ENCODE peak calls at places on chromosomes 7 and 10, in ten cellular contexts. One of them, this sample, is unnamed. For H3K4me1, the result is how much of the 10 kb centered on the place peaks cover.

GRCh38 chr10:132545659-132546367 is 8.2 kb downstream of the INPP5A start:
- DNase-seq in fibroblast of lung: no peak
- DNase-seq in effector memory CD4-positive, alpha-beta T cell: no peak
- DNase-seq in psoas muscle: peak
- DNase-seq in ascending aorta: no peak
- DNase-seq in HCT116: no peak
- DNase-seq in upper lobe of right lung: no peak
- DNase-seq in mucosa of descending colon: peak
- DNase-seq in A549: no peak
- DNase-seq in adrenal gland: no peak
- DNase-seq in this sample: no peak

GRCh38 chr7:144768633-144769032 is 67.2 kb downstream of the TPK1 start:
- DNase-seq in effector memory CD4-positive, alpha-beta T cell: no peak
- DNase-seq in fibroblast of lung: no peak
- DNase-seq in psoas muscle: no peak
- DNase-seq in HCT116: no peak
- DNase-seq in A549: no peak
- DNase-seq in ascending aorta: no peak
- DNase-seq in upper lobe of right lung: no peak
- DNase-seq in adrenal gland: no peak
- DNase-seq in mucosa of descending colon: no peak
- DNase-seq in this sample: no peak

GRCh38 chr10:16652154-16652553 is 130.5 kb upstream of the C1QL3 start:
- DNase-seq in adrenal gland: no peak
- DNase-seq in upper lobe of right lung: no peak
- DNase-seq in psoas muscle: no peak
- DNase-seq in ascending aorta: no peak
- DNase-seq in mucosa of descending colon: no peak
- DNase-seq in A549: no peak
- DNase-seq in HCT116: no peak
- DNase-seq in fibroblast of lung: no peak
- DNase-seq in effector memory CD4-positive, alpha-beta T cell: no peak
- DNase-seq in this sample: no peak

GRCh38 chr7:65946895-65947294 is 35.1 kb downstream of the GUSB start:
- DNase-seq in A549: no peak
- DNase-seq in HCT116: no peak
- DNase-seq in effector memory CD4-positive, alpha-beta T cell: no peak
- DNase-seq in fibroblast of lung: peak
- DNase-seq in adrenal gland: peak
- DNase-seq in mucosa of descending colon: no peak
- DNase-seq in upper lobe of right lung: no peak
- DNase-seq in psoas muscle: no peak
- DNase-seq in ascending aorta: no peak
- DNase-seq in this sample: no peak

GRCh38 chr10:77926566-77927342 is at the start of gene DLG5:
- DNase-seq in HCT116: no peak
- DNase-seq in psoas muscle: peak
- DNase-seq in fibroblast of lung: peak
- DNase-seq in A549: no peak
- DNase-seq in effector memory CD4-positive, alpha-beta T cell: no peak
- DNase-seq in adrenal gland: peak
- DNase-seq in upper lobe of right lung: peak
- DNase-seq in ascending aorta: peak
- DNase-seq in mucosa of descending colon: peak
- DNase-seq in this sample: peak

GRCh38 chr7:103068429-103069403 is 5.9 kb downstream of the FBXL13 start:
- DNase-seq in fibroblast of lung: no peak
- DNase-seq in mucosa of descending colon: no peak
- DNase-seq in psoas muscle: no peak
- DNase-seq in HCT116: no peak
- DNase-seq in adrenal gland: no peak
- DNase-seq in upper lobe of right lung: no peak
- DNase-seq in effector memory CD4-positive, alpha-beta T cell: no peak
- DNase-seq in A549: no peak
- DNase-seq in ascending aorta: no peak
- DNase-seq in this sample: no peak

GRCh38 chr7:16398211-16399017 is 22.9 kb downstream of the CRPPA start:
- DNase-seq in A549: no peak
- DNase-seq in upper lobe of right lung: no peak
- DNase-seq in mucosa of descending colon: no peak
- DNase-seq in adrenal gland: peak
- DNase-seq in fibroblast of lung: no peak
- DNase-seq in effector memory CD4-positive, alpha-beta T cell: no peak
- DNase-seq in ascending aorta: no peak
- DNase-seq in psoas muscle: no peak
- DNase-seq in HCT116: no peak
- DNase-seq in this sample: no peak

GRCh38 chr7:108253275-108254044 is 123.3 kb upstream of the LAMB4 start:
- DNase-seq in psoas muscle: no peak
- DNase-seq in HCT116: no peak
- DNase-seq in mucosa of descending colon: no peak
- DNase-seq in ascending aorta: no peak
- DNase-seq in adrenal gland: no peak
- DNase-seq in effector memory CD4-positive, alpha-beta T cell: no peak
- DNase-seq in A549: no peak
- DNase-seq in fibroblast of lung: peak
- DNase-seq in upper lobe of right lung: no peak
- DNase-seq in this sample: no peak

GRCh38 chr10:60480865-60481563 is 91.3 kb upstream of the ANK3 start:
- DNase-seq in HCT116: peak
- DNase-seq in fibroblast of lung: peak
- DNase-seq in effector memory CD4-positive, alpha-beta T cell: no peak
- DNase-seq in A549: peak
- DNase-seq in upper lobe of right lung: no peak
- DNase-seq in ascending aorta: peak
- DNase-seq in adrenal gland: peak
- DNase-seq in psoas muscle: no peak
- DNase-seq in mucosa of descending colon: no peak
- DNase-seq in this sample: no peak

GRCh38 chr10:69090687-69091450 is 3.0 kb downstream of the SRGN start:
- DNase-seq in adrenal gland: no peak
- DNase-seq in HCT116: no peak
- DNase-seq in effector memory CD4-positive, alpha-beta T cell: no peak
- DNase-seq in ascending aorta: no peak
- DNase-seq in fibroblast of lung: peak
- DNase-seq in A549: no peak
- DNase-seq in psoas muscle: no peak
- DNase-seq in mucosa of descending colon: no peak
- DNase-seq in upper lobe of right lung: no peak
- DNase-seq in this sample: no peak

GRCh38 chr7:69443136-69443535 is 155.1 kb upstream of the AUTS2 start:
- DNase-seq in effector memory CD4-positive, alpha-beta T cell: no peak
- DNase-seq in fibroblast of lung: no peak
- DNase-seq in adrenal gland: no peak
- DNase-seq in mucosa of descending colon: no peak
- DNase-seq in psoas muscle: no peak
- DNase-seq in ascending aorta: no peak
- DNase-seq in upper lobe of right lung: no peak
- DNase-seq in A549: no peak
- DNase-seq in HCT116: no peak
- DNase-seq in this sample: no peak

GRCh38 chr7:116185450-116185849 is 24.9 kb upstream of the TES start:
- DNase-seq in A549: no peak
- DNase-seq in HCT116: no peak
- DNase-seq in fibroblast of lung: no peak
- DNase-seq in ascending aorta: no peak
- DNase-seq in mucosa of descending colon: no peak
- DNase-seq in adrenal gland: no peak
- DNase-seq in psoas muscle: no peak
- DNase-seq in upper lobe of right lung: peak
- DNase-seq in effector memory CD4-positive, alpha-beta T cell: no peak
- DNase-seq in this sample: no peak

GRCh38 chr7:29809533-29810155 is 3.3 kb downstream of the WIPF3 start:
- DNase-seq in adrenal gland: no peak
- DNase-seq in psoas muscle: no peak
- DNase-seq in fibroblast of lung: no peak
- DNase-seq in upper lobe of right lung: no peak
- DNase-seq in A549: no peak
- DNase-seq in mucosa of descending colon: no peak
- DNase-seq in ascending aorta: no peak
- DNase-seq in HCT116: no peak
- DNase-seq in effector memory CD4-positive, alpha-beta T cell: no peak
- DNase-seq in this sample: no peak

GRCh38 chr7:101915000-101915399 is 97.6 kb downstream of the CUX1 start:
- DNase-seq in HCT116: no peak
- DNase-seq in effector memory CD4-positive, alpha-beta T cell: no peak
- DNase-seq in ascending aorta: no peak
- DNase-seq in upper lobe of right lung: peak
- DNase-seq in psoas muscle: peak
- DNase-seq in adrenal gland: peak
- DNase-seq in fibroblast of lung: no peak
- DNase-seq in A549: no peak
- DNase-seq in mucosa of descending colon: no peak
- DNase-seq in this sample: no peak

GRCh38 chr7:92133133-92133736 is 1.0 kb downstream of the CYP51A1 start:
- DNase-seq in mucosa of descending colon: no peak
- DNase-seq in HCT116: no peak
- DNase-seq in fibroblast of lung: peak
- DNase-seq in effector memory CD4-positive, alpha-beta T cell: no peak
- DNase-seq in ascending aorta: no peak
- DNase-seq in A549: no peak
- DNase-seq in upper lobe of right lung: no peak
- DNase-seq in adrenal gland: no peak
- DNase-seq in psoas muscle: no peak
- DNase-seq in this sample: no peak

GRCh38 chr7:135100856-135101255 is 47.0 kb upstream of the TMEM140 start:
- DNase-seq in fibroblast of lung: peak
- DNase-seq in mucosa of descending colon: no peak
- DNase-seq in upper lobe of right lung: no peak
- DNase-seq in adrenal gland: no peak
- DNase-seq in HCT116: no peak
- DNase-seq in effector memory CD4-positive, alpha-beta T cell: no peak
- DNase-seq in ascending aorta: no peak
- DNase-seq in A549: no peak
- DNase-seq in psoas muscle: no peak
- DNase-seq in this sample: no peak

GRCh38 chr7:44086627-44087026 is 4.3 kb upstream of the POLM start:
- DNase-seq in mucosa of descending colon: no peak
- DNase-seq in fibroblast of lung: no peak
- DNase-seq in A549: no peak
- DNase-seq in HCT116: no peak
- DNase-seq in psoas muscle: no peak
- DNase-seq in upper lobe of right lung: no peak
- DNase-seq in ascending aorta: no peak
- DNase-seq in adrenal gland: no peak
- DNase-seq in effector memory CD4-positive, alpha-beta T cell: no peak
- DNase-seq in this sample: no peak
- H3K4me1 ChIP-seq in mucosa of descending colon: under half
- H3K4me1 ChIP-seq in fibroblast of lung: under half
- H3K4me1 ChIP-seq in A549: under half
- H3K4me1 ChIP-seq in HCT116: under half
- H3K4me1 ChIP-seq in psoas muscle: under half
- H3K4me1 ChIP-seq in upper lobe of right lung: under half
- H3K4me1 ChIP-seq in ascending aorta: under half
- H3K4me1 ChIP-seq in adrenal gland: under half
- H3K4me1 ChIP-seq in effector memory CD4-positive, alpha-beta T cell: under half
- H3K4me1 ChIP-seq in this sample: under half

GRCh38 chr7:104973909-104974415 is 40.0 kb upstream of the KMT2E start:
- DNase-seq in effector memory CD4-positive, alpha-beta T cell: no peak
- DNase-seq in HCT116: no peak
- DNase-seq in ascending aorta: no peak
- DNase-seq in A549: no peak
- DNase-seq in psoas muscle: no peak
- DNase-seq in upper lobe of right lung: no peak
- DNase-seq in fibroblast of lung: peak
- DNase-seq in adrenal gland: no peak
- DNase-seq in mucosa of descending colon: no peak
- DNase-seq in this sample: no peak

GRCh38 chr7:104978460-104978859 is 35.5 kb upstream of the KMT2E start:
- DNase-seq in effector memory CD4-positive, alpha-beta T cell: no peak
- DNase-seq in psoas muscle: no peak
- DNase-seq in mucosa of descending colon: no peak
- DNase-seq in A549: no peak
- DNase-seq in ascending aorta: no peak
- DNase-seq in upper lobe of right lung: no peak
- DNase-seq in adrenal gland: peak
- DNase-seq in fibroblast of lung: peak
- DNase-seq in HCT116: no peak
- DNase-seq in this sample: no peak

GRCh38 chr7:104979167-104979841 is 34.7 kb upstream of the KMT2E start:
- DNase-seq in upper lobe of right lung: no peak
- DNase-seq in effector memory CD4-positive, alpha-beta T cell: no peak
- DNase-seq in HCT116: no peak
- DNase-seq in A549: no peak
- DNase-seq in fibroblast of lung: peak
- DNase-seq in adrenal gland: peak
- DNase-seq in mucosa of descending colon: no peak
- DNase-seq in ascending aorta: peak
- DNase-seq in psoas muscle: peak
- DNase-seq in this sample: no peak

GRCh38 chr7:104980440-104980839 is 33.6 kb upstream of the KMT2E start:
- DNase-seq in psoas muscle: no peak
- DNase-seq in fibroblast of lung: no peak
- DNase-seq in upper lobe of right lung: no peak
- DNase-seq in mucosa of descending colon: no peak
- DNase-seq in adrenal gland: no peak
- DNase-seq in HCT116: no peak
- DNase-seq in effector memory CD4-positive, alpha-beta T cell: no peak
- DNase-seq in A549: no peak
- DNase-seq in ascending aorta: no peak
- DNase-seq in this sample: no peak

GRCh38 chr7:104976966-104977636 is 36.9 kb upstream of the KMT2E start:
- DNase-seq in adrenal gland: peak
- DNase-seq in psoas muscle: no peak
- DNase-seq in effector memory CD4-positive, alpha-beta T cell: no peak
- DNase-seq in mucosa of descending colon: no peak
- DNase-seq in fibroblast of lung: no peak
- DNase-seq in upper lobe of right lung: no peak
- DNase-seq in HCT116: no peak
- DNase-seq in A549: no peak
- DNase-seq in ascending aorta: no peak
- DNase-seq in this sample: no peak
- H3K4me1 ChIP-seq in adrenal gland: under half
- H3K4me1 ChIP-seq in psoas muscle: under half
- H3K4me1 ChIP-seq in effector memory CD4-positive, alpha-beta T cell: under half
- H3K4me1 ChIP-seq in mucosa of descending colon: half or more
- H3K4me1 ChIP-seq in fibroblast of lung: under half
- H3K4me1 ChIP-seq in upper lobe of right lung: half or more
- H3K4me1 ChIP-seq in HCT116: under half
- H3K4me1 ChIP-seq in A549: under half
- H3K4me1 ChIP-seq in ascending aorta: under half
- H3K4me1 ChIP-seq in this sample: half or more

GRCh38 chr7:9391221-9391620 is 957.8 kb downstream of the NXPH1 start:
- DNase-seq in fibroblast of lung: peak
- DNase-seq in ascending aorta: no peak
- DNase-seq in mucosa of descending colon: no peak
- DNase-seq in adrenal gland: no peak
- DNase-seq in effector memory CD4-positive, alpha-beta T cell: no peak
- DNase-seq in psoas muscle: no peak
- DNase-seq in HCT116: no peak
- DNase-seq in A549: no peak
- DNase-seq in upper lobe of right lung: no peak
- DNase-seq in this sample: no peak

GRCh38 chr7:9391984-9392383 is 958.6 kb downstream of the NXPH1 start:
- DNase-seq in A549: no peak
- DNase-seq in ascending aorta: no peak
- DNase-seq in mucosa of descending colon: no peak
- DNase-seq in psoas muscle: no peak
- DNase-seq in upper lobe of right lung: no peak
- DNase-seq in fibroblast of lung: no peak
- DNase-seq in effector memory CD4-positive, alpha-beta T cell: no peak
- DNase-seq in adrenal gland: no peak
- DNase-seq in HCT116: no peak
- DNase-seq in this sample: no peak
- H3K4me1 ChIP-seq in A549: under half
- H3K4me1 ChIP-seq in ascending aorta: under half
- H3K4me1 ChIP-seq in mucosa of descending colon: under half
- H3K4me1 ChIP-seq in psoas muscle: under half
- H3K4me1 ChIP-seq in upper lobe of right lung: under half
- H3K4me1 ChIP-seq in fibroblast of lung: under half
- H3K4me1 ChIP-seq in effector memory CD4-positive, alpha-beta T cell: under half
- H3K4me1 ChIP-seq in adrenal gland: under half
- H3K4me1 ChIP-seq in HCT116: under half
- H3K4me1 ChIP-seq in this sample: under half

GRCh38 chr7:36037121-36037662 is 115.9 kb upstream of the EEPD1 start:
- DNase-seq in HCT116: no peak
- DNase-seq in fibroblast of lung: peak
- DNase-seq in A549: peak
- DNase-seq in upper lobe of right lung: no peak
- DNase-seq in effector memory CD4-positive, alpha-beta T cell: no peak
- DNase-seq in ascending aorta: peak
- DNase-seq in mucosa of descending colon: no peak
- DNase-seq in adrenal gland: peak
- DNase-seq in psoas muscle: peak
- DNase-seq in this sample: peak
- H3K4me1 ChIP-seq in HCT116: under half
- H3K4me1 ChIP-seq in fibroblast of lung: under half
- H3K4me1 ChIP-seq in A549: half or more
- H3K4me1 ChIP-seq in upper lobe of right lung: under half
- H3K4me1 ChIP-seq in effector memory CD4-positive, alpha-beta T cell: under half
- H3K4me1 ChIP-seq in ascending aorta: under half
- H3K4me1 ChIP-seq in mucosa of descending colon: under half
- H3K4me1 ChIP-seq in adrenal gland: under half
- H3K4me1 ChIP-seq in psoas muscle: under half
- H3K4me1 ChIP-seq in this sample: under half

This sample was measured in tibial nerve.